ENCODE peak calls at places on chromosomes 16 and 17, in six cellular contexts. One of them, this sample, is unnamed. For H3K27me3, the result is how much of the 10 kb centered on the place peaks cover.

GRCh38 chr17:72719582-72720493 is 372.6 kb downstream of the SLC39A11 start:
- DNase-seq in cardiac muscle cell: no peak
- DNase-seq in H7: no peak
- DNase-seq in MM.1S: no peak
- DNase-seq in PC-3: no peak
- DNase-seq in endodermal cell: no peak
- DNase-seq in this sample: no peak

GRCh38 chr17:50097907-50098306 is 2.8 kb downstream of the PDK2 start:
- DNase-seq in cardiac muscle cell: no peak
- DNase-seq in H7: no peak
- DNase-seq in MM.1S: no peak
- DNase-seq in PC-3: no peak
- DNase-seq in endodermal cell: no peak
- DNase-seq in this sample: no peak

GRCh38 chr17:68141050-68141449 is 105.5 kb downstream of the KPNA2 start:
- DNase-seq in cardiac muscle cell: no peak
- DNase-seq in H7: no peak
- DNase-seq in MM.1S: no peak
- DNase-seq in PC-3: peak
- DNase-seq in endodermal cell: no peak
- DNase-seq in this sample: no peak

GRCh38 chr16:84207266-84207665 is 16.3 kb downstream of the ADAD2 start:
- DNase-seq in cardiac muscle cell: no peak
- DNase-seq in H7: no peak
- DNase-seq in MM.1S: no peak
- DNase-seq in PC-3: no peak
- DNase-seq in endodermal cell: no peak
- DNase-seq in this sample: no peak

GRCh38 chr17:77836557-77837041 is 121.9 kb upstream of the TNRC6C start:
- DNase-seq in cardiac muscle cell: no peak
- DNase-seq in H7: no peak
- DNase-seq in MM.1S: no peak
- DNase-seq in PC-3: peak
- DNase-seq in endodermal cell: no peak
- DNase-seq in this sample: peak

GRCh38 chr17:60592750-60593149 is 7.2 kb upstream of the PPM1D start:
- DNase-seq in cardiac muscle cell: no peak
- DNase-seq in H7: no peak
- DNase-seq in MM.1S: no peak
- DNase-seq in PC-3: no peak
- DNase-seq in endodermal cell: no peak
- DNase-seq in this sample: no peak

GRCh38 chr16:48098472-48098871 is 57.3 kb downstream of the ABCC12 start:
- DNase-seq in cardiac muscle cell: no peak
- DNase-seq in H7: no peak
- DNase-seq in MM.1S: no peak
- DNase-seq in PC-3: no peak
- DNase-seq in endodermal cell: no peak
- DNase-seq in this sample: no peak

GRCh38 chr17:72237223-72237622 is 116.4 kb downstream of the SOX9 start:
- DNase-seq in cardiac muscle cell: no peak
- DNase-seq in H7: peak
- DNase-seq in MM.1S: no peak
- DNase-seq in PC-3: no peak
- DNase-seq in endodermal cell: peak
- DNase-seq in this sample: no peak

GRCh38 chr16:50021509-50021908 is 3.5 kb upstream of the CNEP1R1 start:
- DNase-seq in cardiac muscle cell: peak
- DNase-seq in H7: peak
- DNase-seq in MM.1S: peak
- DNase-seq in PC-3: no peak
- DNase-seq in endodermal cell: peak
- DNase-seq in this sample: no peak

GRCh38 chr17:81923302-81924260 is 4.0 kb downstream of the MAFG start:
- DNase-seq in cardiac muscle cell: peak
- DNase-seq in H7: peak
- DNase-seq in MM.1S: peak
- DNase-seq in PC-3: peak
- DNase-seq in endodermal cell: peak
- DNase-seq in this sample: peak

GRCh38 chr16:10581507-10581906 is 1.1 kb upstream of the EMP2 start:
- DNase-seq in cardiac muscle cell: no peak
- DNase-seq in H7: no peak
- DNase-seq in MM.1S: no peak
- DNase-seq in PC-3: no peak
- DNase-seq in endodermal cell: no peak
- DNase-seq in this sample: no peak

GRCh38 chr16:85352221-85352620 is 239.9 kb upstream of the CIBAR2 start:
- DNase-seq in cardiac muscle cell: no peak
- DNase-seq in H7: peak
- DNase-seq in MM.1S: no peak
- DNase-seq in PC-3: no peak
- DNase-seq in endodermal cell: no peak
- DNase-seq in this sample: no peak

GRCh38 chr17:68428498-68429172 is 28.7 kb downstream of the WIPI1 start:
- DNase-seq in cardiac muscle cell: no peak
- DNase-seq in H7: no peak
- DNase-seq in MM.1S: no peak
- DNase-seq in PC-3: no peak
- DNase-seq in endodermal cell: no peak
- DNase-seq in this sample: no peak

GRCh38 chr17:81888105-81888987 is 3.0 kb downstream of the ALYREF start:
- DNase-seq in cardiac muscle cell: no peak
- DNase-seq in H7: peak
- DNase-seq in MM.1S: no peak
- DNase-seq in PC-3: no peak
- DNase-seq in endodermal cell: peak
- DNase-seq in this sample: no peak

GRCh38 chr17:41061969-41062368 is 2.1 kb upstream of the KRTAP2-3 start:
- DNase-seq in cardiac muscle cell: no peak
- DNase-seq in H7: no peak
- DNase-seq in MM.1S: no peak
- DNase-seq in PC-3: peak
- DNase-seq in endodermal cell: no peak
- DNase-seq in this sample: peak

GRCh38 chr17:489758-490329 is 137.2 kb upstream of the RPH3AL start:
- DNase-seq in cardiac muscle cell: peak
- DNase-seq in H7: peak
- DNase-seq in MM.1S: no peak
- DNase-seq in PC-3: no peak
- DNase-seq in endodermal cell: peak
- DNase-seq in this sample: no peak

GRCh38 chr16:67716097-67716496 is 3.0 kb downstream of the GFOD2 start:
- DNase-seq in cardiac muscle cell: no peak
- DNase-seq in H7: no peak
- DNase-seq in MM.1S: no peak
- DNase-seq in PC-3: no peak
- DNase-seq in endodermal cell: no peak
- DNase-seq in this sample: no peak

GRCh38 chr16:4693956-4694663 is 748 bp downstream of the NUDT16L1 start:
- DNase-seq in cardiac muscle cell: peak
- DNase-seq in H7: peak
- DNase-seq in MM.1S: peak
- DNase-seq in PC-3: peak
- DNase-seq in endodermal cell: peak
- DNase-seq in this sample: peak

GRCh38 chr17:32998111-32998892 is 6.7 kb downstream of the SPACA3 start:
- DNase-seq in cardiac muscle cell: peak
- DNase-seq in H7: peak
- DNase-seq in MM.1S: peak
- DNase-seq in PC-3: peak
- DNase-seq in endodermal cell: peak
- DNase-seq in this sample: peak

GRCh38 chr17:35588196-35588920 is 1.2 kb downstream of the AP2B1 start:
- DNase-seq in cardiac muscle cell: no peak
- DNase-seq in H7: no peak
- DNase-seq in MM.1S: no peak
- DNase-seq in PC-3: peak
- DNase-seq in endodermal cell: peak
- DNase-seq in this sample: no peak

GRCh38 chr16:69320731-69321073 is 9.6 kb downstream of the VPS4A start:
- DNase-seq in cardiac muscle cell: no peak
- DNase-seq in H7: no peak
- DNase-seq in MM.1S: no peak
- DNase-seq in PC-3: no peak
- DNase-seq in endodermal cell: no peak
- DNase-seq in this sample: no peak
- H3K4me3 ChIP-seq in cardiac muscle cell: no peak
- H3K4me3 ChIP-seq in H7: no peak
- H3K4me3 ChIP-seq in MM.1S: no peak
- H3K4me3 ChIP-seq in PC-3: no peak
- H3K4me3 ChIP-seq in endodermal cell: no peak
- H3K4me3 ChIP-seq in this sample: no peak

GRCh38 chr16:77594798-77595625 is 127.3 kb upstream of the NUDT7 start:
- DNase-seq in cardiac muscle cell: no peak
- DNase-seq in H7: no peak
- DNase-seq in MM.1S: no peak
- DNase-seq in PC-3: no peak
- DNase-seq in endodermal cell: no peak
- DNase-seq in this sample: no peak

GRCh38 chr16:77592021-77592420 is 130.3 kb upstream of the NUDT7 start:
- DNase-seq in cardiac muscle cell: no peak
- DNase-seq in H7: no peak
- DNase-seq in MM.1S: no peak
- DNase-seq in PC-3: no peak
- DNase-seq in endodermal cell: no peak
- DNase-seq in this sample: no peak

GRCh38 chr16:77591347-77591746 is 131.0 kb upstream of the NUDT7 start:
- DNase-seq in cardiac muscle cell: no peak
- DNase-seq in H7: no peak
- DNase-seq in MM.1S: no peak
- DNase-seq in PC-3: no peak
- DNase-seq in endodermal cell: no peak
- DNase-seq in this sample: no peak

GRCh38 chr16:77596243-77596642 is 126.1 kb upstream of the NUDT7 start:
- DNase-seq in cardiac muscle cell: no peak
- DNase-seq in H7: no peak
- DNase-seq in MM.1S: no peak
- DNase-seq in PC-3: no peak
- DNase-seq in endodermal cell: no peak
- DNase-seq in this sample: no peak

DNA sequence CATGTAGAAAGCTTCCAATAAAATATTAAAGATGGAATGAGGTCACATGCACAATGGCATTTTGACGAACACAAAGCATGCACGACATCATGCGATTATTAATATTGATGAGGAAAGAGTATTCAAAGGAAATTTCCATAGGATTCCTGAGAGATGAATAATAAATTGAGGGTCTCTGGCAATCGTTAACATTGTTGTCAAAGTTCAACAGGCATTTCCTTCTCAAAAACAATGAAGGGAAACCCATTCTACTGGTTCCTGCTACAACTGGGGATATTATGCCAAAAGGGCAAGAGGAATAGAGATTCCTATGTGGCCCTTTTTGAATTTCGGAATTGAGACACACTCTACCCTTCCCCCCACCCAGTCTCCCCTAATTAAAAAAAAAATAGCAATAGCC is 128.3 kb upstream of the NUDT7 start:
- DNase-seq in cardiac muscle cell: no peak
- DNase-seq in H7: no peak
- DNase-seq in MM.1S: no peak
- DNase-seq in PC-3: no peak
- DNase-seq in endodermal cell: no peak
- DNase-seq in this sample: no peak
- H3K27me3 ChIP-seq in cardiac muscle cell: under half
- H3K27me3 ChIP-seq in H7: under half
- H3K27me3 ChIP-seq in MM.1S: under half
- H3K27me3 ChIP-seq in PC-3: under half
- H3K27me3 ChIP-seq in endodermal cell: under half
- H3K27me3 ChIP-seq in this sample: under half

GRCh38 chr17:1789936-1790335 is 28.1 kb downstream of the SERPINF1 start:
- DNase-seq in cardiac muscle cell: no peak
- DNase-seq in H7: no peak
- DNase-seq in MM.1S: no peak
- DNase-seq in PC-3: no peak
- DNase-seq in endodermal cell: no peak
- DNase-seq in this sample: no peak

GRCh38 chr17:1783834-1784611 is 22.2 kb downstream of the SERPINF1 start:
- DNase-seq in cardiac muscle cell: peak
- DNase-seq in H7: peak
- DNase-seq in MM.1S: peak
- DNase-seq in PC-3: peak
- DNase-seq in endodermal cell: peak
- DNase-seq in this sample: peak

GRCh38 chr17:1785925-1786324 is 24.1 kb downstream of the SERPINF1 start:
- DNase-seq in cardiac muscle cell: no peak
- DNase-seq in H7: no peak
- DNase-seq in MM.1S: no peak
- DNase-seq in PC-3: no peak
- DNase-seq in endodermal cell: no peak
- DNase-seq in this sample: peak

GRCh38 chr17:1786708-1787107 is 24.8 kb downstream of the SERPINF1 start:
- DNase-seq in cardiac muscle cell: no peak
- DNase-seq in H7: no peak
- DNase-seq in MM.1S: no peak
- DNase-seq in PC-3: no peak
- DNase-seq in endodermal cell: no peak
- DNase-seq in this sample: no peak

DNA sequence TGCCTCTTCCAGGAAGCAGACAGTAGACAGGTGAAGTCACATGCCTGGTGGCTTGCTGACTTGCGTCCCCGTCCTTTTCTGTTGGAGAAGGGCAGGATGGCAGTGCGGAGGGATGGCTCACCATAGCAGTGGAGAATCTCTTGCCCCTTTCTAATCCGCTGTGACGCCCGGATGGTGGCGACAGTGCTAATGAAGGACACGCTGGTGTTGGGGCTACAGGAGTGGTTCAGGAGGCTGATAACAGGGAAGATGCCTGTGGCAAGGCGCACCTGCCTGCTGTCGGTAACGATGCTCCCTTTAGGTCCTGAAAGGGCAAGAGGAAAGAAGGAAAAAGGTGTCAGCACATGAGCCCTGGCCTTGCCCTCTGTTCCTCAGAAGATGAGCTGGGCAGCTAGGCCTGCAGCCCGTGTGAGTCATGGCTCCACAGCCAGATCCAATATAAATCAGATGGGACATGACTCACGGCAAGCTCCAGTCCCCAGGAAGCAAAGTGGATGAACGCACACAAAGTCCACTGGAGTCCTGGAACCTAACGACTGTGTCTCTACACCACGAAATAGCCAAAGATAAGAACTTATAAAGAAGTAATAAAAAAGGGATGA is 25.5 kb downstream of the SERPINF1 start:
- DNase-seq in cardiac muscle cell: no peak
- DNase-seq in H7: no peak
- DNase-seq in MM.1S: no peak
- DNase-seq in PC-3: peak
- DNase-seq in endodermal cell: no peak
- DNase-seq in this sample: peak
- H3K4me3 ChIP-seq in cardiac muscle cell: no peak
- H3K4me3 ChIP-seq in H7: no peak
- H3K4me3 ChIP-seq in MM.1S: no peak
- H3K4me3 ChIP-seq in PC-3: no peak
- H3K4me3 ChIP-seq in endodermal cell: no peak
- H3K4me3 ChIP-seq in this sample: no peak

GRCh38 chr17:48517478-48517877 is 13.3 kb downstream of the HOXB1 start:
- DNase-seq in cardiac muscle cell: no peak
- DNase-seq in H7: no peak
- DNase-seq in MM.1S: no peak
- DNase-seq in PC-3: peak
- DNase-seq in endodermal cell: no peak
- DNase-seq in this sample: no peak
- H3K27me3 ChIP-seq in cardiac muscle cell: under half
- H3K27me3 ChIP-seq in H7: under half
- H3K27me3 ChIP-seq in MM.1S: under half
- H3K27me3 ChIP-seq in PC-3: under half
- H3K27me3 ChIP-seq in endodermal cell: under half
- H3K27me3 ChIP-seq in this sample: under half

This sample was measured in MG63.